ENCODE peak calls at places on chromosomes 11 and 22, in five cellular contexts. C is neuronal stem cell, D is GM23248, R is IMR-90, A is HepG2. N is an unnamed sample. For H3K4me1, the result is how much of the 10 kb centered on the place peaks cover.

GRCh38 chr11:959608-960007 is 33.9 kb downstream of the AP2A2 start:
- DNase-seq in C (no peak), D (no peak), R (no peak), A (peak), N (no peak)

GRCh38 chr22:39315389-39315788 is 4.0 kb downstream of the RPL3 start:
- DNase-seq in C (no peak), D (peak), R (no peak), A (no peak), N (no peak)

GRCh38 chr11:45577755-45578154 is 87.7 kb downstream of the CHST1 start:
- DNase-seq in C (no peak), D (no peak), R (no peak), A (no peak), N (no peak)

GRCh38 chr11:107931206-107931605 is 3.0 kb downstream of the RAB39A start:
- DNase-seq in C (no peak), D (no peak), R (no peak), A (no peak), N (no peak)

GRCh38 chr11:131580466-131580865 is 210.1 kb downstream of the NTM start:
- DNase-seq in C (no peak), D (peak), R (no peak), A (no peak), N (peak)

GRCh38 chr22:39353346-39353745 is 3.6 kb downstream of the SYNGR1 start:
- DNase-seq in C (no peak), D (peak), R (no peak), A (no peak), N (no peak)

GRCh38 chr11:66484825-66485380 is 4.7 kb downstream of the DPP3 start:
- DNase-seq in C (no peak), D (no peak), R (no peak), A (no peak), N (no peak)

GRCh38 chr22:34645375-34645774 is 420.6 kb upstream of the ISX start:
- DNase-seq in C (no peak), D (no peak), R (no peak), A (peak), N (no peak)

GRCh38 chr11:63951779-63952536 is 13.2 kb downstream of the NAA40 start:
- DNase-seq in C (no peak), D (peak), R (no peak), A (no peak), N (no peak)

GRCh38 chr11:13009476-13009920 is 382 bp downstream of the RASSF10 start:
- DNase-seq in C (peak), D (peak), R (no peak), A (no peak), N (peak)
- H3K4me1 ChIP-seq in C (under half), D (under half), R (under half), A (half or more), N (under half)

DNA sequence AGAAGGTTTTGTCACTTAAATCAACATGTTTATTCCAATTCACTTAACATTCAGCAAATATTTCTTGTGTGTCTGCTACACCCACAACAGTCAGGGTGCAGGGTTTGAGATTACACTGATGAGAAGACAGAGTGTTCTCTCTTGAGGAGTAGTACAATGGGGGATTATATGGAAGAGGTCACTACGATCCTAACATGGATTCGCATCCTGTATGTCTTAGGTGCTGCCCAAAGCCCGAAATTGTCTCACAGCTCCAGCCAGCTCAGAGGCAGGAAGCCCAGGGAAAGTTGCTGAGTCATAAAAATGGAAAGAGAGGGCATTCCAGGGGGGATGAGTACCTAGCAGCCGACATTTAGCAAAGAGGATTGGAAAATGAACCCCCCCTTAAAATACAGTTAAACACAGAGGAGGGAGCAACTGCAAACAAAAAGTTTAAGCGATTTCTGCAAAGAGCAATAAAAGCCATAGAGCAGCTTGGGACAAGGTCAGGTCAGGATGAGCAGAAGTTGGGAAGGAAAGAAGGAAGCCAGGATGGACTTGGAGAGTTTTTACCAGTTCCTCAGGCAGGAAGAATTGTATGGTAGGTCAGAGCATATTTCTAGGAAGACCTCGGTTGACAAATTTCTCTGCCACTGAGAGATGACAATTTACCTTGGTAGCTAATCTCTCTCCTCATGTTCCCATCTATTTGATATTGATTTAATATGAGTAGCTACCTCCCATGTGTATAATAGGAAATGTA is 49.5 kb downstream of the IGLL5 start:
- DNase-seq in C (no peak), D (no peak), R (no peak), A (no peak), N (no peak)
- H3K9ac ChIP-seq in C (no peak), D (no peak), R (no peak), A (no peak), N (no peak)

GRCh38 chr22:17944205-17944725 is 80.1 kb downstream of the MICAL3 start:
- DNase-seq in C (no peak), D (no peak), R (no peak), A (no peak), N (no peak)

GRCh38 chr22:17945851-17946690 is 78.3 kb downstream of the MICAL3 start:
- DNase-seq in C (no peak), D (no peak), R (no peak), A (no peak), N (no peak)

GRCh38 chr22:17946691-17947367 is 77.5 kb downstream of the MICAL3 start:
- DNase-seq in C (no peak), D (no peak), R (no peak), A (no peak), N (no peak)

GRCh38 chr22:17943533-17944204 is 80.7 kb downstream of the MICAL3 start:
- DNase-seq in C (no peak), D (no peak), R (no peak), A (no peak), N (no peak)

GRCh38 chr22:17945156-17945850 is 79.1 kb downstream of the MICAL3 start:
- DNase-seq in C (no peak), D (no peak), R (no peak), A (no peak), N (no peak)
- H3K4me1 ChIP-seq in C (under half), D (under half), R (under half), A (under half), N (under half)

GRCh38 chr11:14380947-14381555 is 22.1 kb upstream of the RRAS2 start:
- DNase-seq in C (peak), D (peak), R (peak), A (peak), N (peak)
- H3K9ac ChIP-seq in C (peak), D (peak), R (peak), A (peak), N (peak)

GRCh38 chr11:12167098-12167999 is 57.0 kb downstream of the MICAL2 start:
- DNase-seq in C (no peak), D (peak), R (peak), A (peak), N (peak)

GRCh38 chr11:12163181-12163841 is 52.9 kb downstream of the MICAL2 start:
- DNase-seq in C (no peak), D (peak), R (peak), A (peak), N (peak)

GRCh38 chr11:12164061-12165014 is 53.9 kb downstream of the MICAL2 start:
- DNase-seq in C (no peak), D (peak), R (peak), A (no peak), N (peak)

GRCh38 chr11:12166299-12167092 is 56.1 kb downstream of the MICAL2 start:
- DNase-seq in C (no peak), D (no peak), R (no peak), A (no peak), N (no peak)

GRCh38 chr11:12165237-12165875 is 55.0 kb downstream of the MICAL2 start:
- DNase-seq in C (no peak), D (no peak), R (no peak), A (no peak), N (no peak)
- H3K4me1 ChIP-seq in C (under half), D (under half), R (under half), A (under half), N (under half)

GRCh38 chr22:33274214-33274828 is 216.1 kb upstream of the SYN3 start:
- DNase-seq in C (no peak), D (peak), R (no peak), A (peak), N (peak)
- H3K9ac ChIP-seq in C (no peak), D (no peak), R (no peak), A (no peak), N (no peak)

GRCh38 chr22:42282943-42283287 is 12.5 kb upstream of the TCF20 start:
- DNase-seq in C (no peak), D (peak), R (no peak), A (no peak), N (no peak)

GRCh38 chr22:42282252-42282942 is 11.9 kb upstream of the TCF20 start:
- DNase-seq in C (no peak), D (no peak), R (no peak), A (peak), N (no peak)

GRCh38 chr22:42284643-42285181 is 14.3 kb upstream of the TCF20 start:
- DNase-seq in C (no peak), D (no peak), R (no peak), A (no peak), N (no peak)

GRCh38 chr22:42284230-42284591 is 13.8 kb upstream of the TCF20 start:
- DNase-seq in C (no peak), D (no peak), R (no peak), A (no peak), N (no peak)

GRCh38 chr22:42283288-42284229 is 13.1 kb upstream of the TCF20 start:
- DNase-seq in C (peak), D (peak), R (no peak), A (no peak), N (peak)
- H3K4me1 ChIP-seq in C (under half), D (under half), R (under half), A (under half), N (under half)

GRCh38 chr11:74696932-74697687 is 34.1 kb downstream of the CHRDL2 start:
- DNase-seq in C (no peak), D (peak), R (peak), A (peak), N (peak)
- H3K9ac ChIP-seq in C (no peak), D (peak), R (peak), A (peak), N (peak)

N was measured in adipocyte.